ENCODE peak calls at places on chromosomes 13 and 19, in four cellular contexts. One of them, this sample, is unnamed.
A peak's percentile ranks its signal among the peaks of the same experiment; 100 is the strongest.

GRCh38 chr13:44303681-44304432 is 69.8 kb upstream of the SERP2 start:
- DNase-seq in H1: no peak
- DNase-seq in lower lobe of right lung: no peak
- DNase-seq in CD8-positive, alpha-beta T cell: no peak
- DNase-seq in this sample: no peak

GRCh38 chr19:2371656-2372055 is 11.6 kb downstream of the TMPRSS9 start:
- DNase-seq in H1: no peak
- DNase-seq in lower lobe of right lung: no peak
- DNase-seq in CD8-positive, alpha-beta T cell: no peak
- DNase-seq in this sample: no peak

GRCh38 chr13:80100636-80101035 is 240.3 kb downstream of the SPRY2 start:
- DNase-seq in H1: no peak
- DNase-seq in lower lobe of right lung: no peak
- DNase-seq in CD8-positive, alpha-beta T cell: no peak
- DNase-seq in this sample: no peak

GRCh38 chr13:35881360-35881759 is 249.8 kb downstream of the DCLK1 start:
- DNase-seq in H1: no peak
- DNase-seq in lower lobe of right lung: no peak
- DNase-seq in CD8-positive, alpha-beta T cell: no peak
- DNase-seq in this sample: peak; percentile 65

GRCh38 chr19:19098084-19098702 is 34.4 kb downstream of the SLC25A42 start:
- DNase-seq in H1: no peak
- DNase-seq in lower lobe of right lung: no peak
- DNase-seq in CD8-positive, alpha-beta T cell: no peak
- DNase-seq in this sample: no peak

GRCh38 chr19:12802267-12803106 is 618 bp downstream of the THSD8 start:
- DNase-seq in H1: no peak
- DNase-seq in lower lobe of right lung: no peak
- DNase-seq in CD8-positive, alpha-beta T cell: no peak
- DNase-seq in this sample: no peak

GRCh38 chr19:3098515-3099346 is 4.6 kb downstream of the GNA11 start:
- DNase-seq in H1: peak; percentile 44
- DNase-seq in lower lobe of right lung: peak; percentile 74
- DNase-seq in CD8-positive, alpha-beta T cell: no peak
- DNase-seq in this sample: peak; percentile 10

GRCh38 chr13:83377486-83377885 is 504.8 kb downstream of the SLITRK1 start:
- DNase-seq in H1: no peak
- DNase-seq in lower lobe of right lung: no peak
- DNase-seq in CD8-positive, alpha-beta T cell: no peak
- DNase-seq in this sample: no peak

GRCh38 chr19:45607071-45608029 is 5.3 kb upstream of the GPR4 start:
- DNase-seq in H1: peak; percentile 97
- DNase-seq in lower lobe of right lung: peak; percentile 78
- DNase-seq in CD8-positive, alpha-beta T cell: peak; percentile 55
- DNase-seq in this sample: peak; percentile 57

GRCh38 chr19:6736169-6736916 is 1.0 kb downstream of the GPR108 start:
- DNase-seq in H1: peak; percentile 76
- DNase-seq in lower lobe of right lung: peak; percentile 87
- DNase-seq in CD8-positive, alpha-beta T cell: peak; percentile 66
- DNase-seq in this sample: peak; percentile 88

GRCh38 chr19:2546128-2547032 is 70.5 kb downstream of the GADD45B start:
- DNase-seq in H1: peak; percentile 73
- DNase-seq in lower lobe of right lung: peak; percentile 93
- DNase-seq in CD8-positive, alpha-beta T cell: no peak
- DNase-seq in this sample: peak; percentile 39

GRCh38 chr19:2381151-2381822 is 21.2 kb downstream of the TMPRSS9 start:
- DNase-seq in H1: no peak
- DNase-seq in lower lobe of right lung: no peak
- DNase-seq in CD8-positive, alpha-beta T cell: no peak
- DNase-seq in this sample: peak; percentile 47

GRCh38 chr13:47332149-47332548 is 435.3 kb upstream of the HTR2A start:
- DNase-seq in H1: no peak
- DNase-seq in lower lobe of right lung: no peak
- DNase-seq in CD8-positive, alpha-beta T cell: no peak
- DNase-seq in this sample: peak; percentile 51

GRCh38 chr19:48413879-48414623 is 20.6 kb downstream of the GRIN2D start:
- DNase-seq in H1: peak; percentile 70
- DNase-seq in lower lobe of right lung: no peak
- DNase-seq in CD8-positive, alpha-beta T cell: no peak
- DNase-seq in this sample: no peak

GRCh38 chr19:35399948-35400772 is 29.3 kb downstream of the GPR42 start:
- DNase-seq in H1: no peak
- DNase-seq in lower lobe of right lung: no peak
- DNase-seq in CD8-positive, alpha-beta T cell: no peak
- DNase-seq in this sample: no peak

GRCh38 chr19:51690359-51691121 is 2.6 kb upstream of the SPACA6 start:
- DNase-seq in H1: peak; percentile 84
- DNase-seq in lower lobe of right lung: peak; percentile 63
- DNase-seq in CD8-positive, alpha-beta T cell: peak; percentile 37
- DNase-seq in this sample: peak; percentile 83

GRCh38 chr13:94217370-94217769 is 262.1 kb downstream of the DCT start:
- DNase-seq in H1: no peak
- DNase-seq in lower lobe of right lung: no peak
- DNase-seq in CD8-positive, alpha-beta T cell: no peak
- DNase-seq in this sample: peak; percentile 20

GRCh38 chr19:13846533-13847032 is 30.4 kb upstream of the NANOS3 start:
- DNase-seq in H1: peak; percentile 83
- DNase-seq in lower lobe of right lung: peak; percentile 96
- DNase-seq in CD8-positive, alpha-beta T cell: peak; percentile 97
- DNase-seq in this sample: peak; percentile 96

GRCh38 chr13:31328549-31329229 is 128.9 kb downstream of the B3GLCT start:
- DNase-seq in H1: no peak
- DNase-seq in lower lobe of right lung: no peak
- DNase-seq in CD8-positive, alpha-beta T cell: no peak
- DNase-seq in this sample: peak; percentile 43

GRCh38 chr13:58955546-58956385 is 1208.0 kb downstream of the DIAPH3 start:
- DNase-seq in H1: no peak
- DNase-seq in lower lobe of right lung: no peak
- DNase-seq in CD8-positive, alpha-beta T cell: no peak
- DNase-seq in this sample: no peak

GRCh38 chr13:58964048-58964447 is 1199.7 kb downstream of the DIAPH3 start:
- DNase-seq in H1: no peak
- DNase-seq in lower lobe of right lung: no peak
- DNase-seq in CD8-positive, alpha-beta T cell: no peak
- DNase-seq in this sample: no peak

GRCh38 chr13:58963321-58963720 is 1200.4 kb downstream of the DIAPH3 start:
- DNase-seq in H1: no peak
- DNase-seq in lower lobe of right lung: no peak
- DNase-seq in CD8-positive, alpha-beta T cell: no peak
- DNase-seq in this sample: peak; percentile 19

DNA sequence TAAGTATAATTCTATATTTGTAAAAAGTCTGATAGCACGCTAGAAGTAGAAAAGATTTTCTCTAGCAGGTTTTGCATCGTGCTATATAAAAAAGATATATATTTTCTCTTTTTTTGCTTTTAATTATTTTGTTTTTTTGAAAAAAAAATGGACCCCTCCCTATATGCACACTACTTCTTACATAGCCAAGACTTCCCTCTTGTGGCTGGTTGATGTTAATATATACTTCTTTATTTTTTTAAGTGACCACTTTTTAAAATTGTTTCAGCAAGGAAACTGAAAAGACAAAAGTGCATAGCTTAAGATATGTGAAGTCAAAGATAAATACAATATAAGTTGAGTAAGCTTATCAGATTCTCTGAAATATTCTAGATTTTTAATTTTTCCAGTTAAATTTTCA is 1202.8 kb downstream of the DIAPH3 start:
- DNase-seq in H1: no peak
- DNase-seq in lower lobe of right lung: no peak
- DNase-seq in CD8-positive, alpha-beta T cell: no peak
- DNase-seq in this sample: peak; percentile 48
- TF ChIP-seq CTCF in H1: no peak
- TF ChIP-seq CTCF in lower lobe of right lung: peak; percentile 10
- TF ChIP-seq CTCF in CD8-positive, alpha-beta T cell: no peak
- TF ChIP-seq CTCF in this sample: peak; percentile 34

DNA sequence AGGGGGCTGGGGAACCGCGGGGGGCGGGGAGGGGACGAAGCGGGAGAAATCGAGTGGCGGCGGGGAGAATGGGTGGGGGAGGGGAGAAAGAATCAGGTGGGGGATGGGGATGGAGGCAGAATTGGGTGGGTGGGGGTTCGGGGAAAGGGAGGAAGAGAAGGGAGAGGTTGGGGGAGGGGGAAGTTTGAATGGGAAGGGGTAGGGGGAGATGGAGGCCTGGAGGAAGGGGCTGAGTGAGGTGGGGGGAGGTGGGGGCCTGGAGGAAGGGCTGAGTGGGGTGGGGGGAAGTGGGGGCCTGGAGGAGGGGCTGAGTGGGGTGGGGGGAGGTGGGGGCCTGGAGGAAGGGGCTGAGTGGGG is 391 bp upstream of the ADAMTS10 start:
- DNase-seq in H1: no peak
- DNase-seq in lower lobe of right lung: no peak
- DNase-seq in CD8-positive, alpha-beta T cell: no peak
- DNase-seq in this sample: no peak
- H3K4me3 ChIP-seq in H1: no peak overlapping the region
- H3K4me3 ChIP-seq in lower lobe of right lung: peak overlapping the region; percentile 66
- H3K4me3 ChIP-seq in CD8-positive, alpha-beta T cell: peak overlapping the region; percentile 97
- H3K4me3 ChIP-seq in this sample: no peak overlapping the region

GRCh38 chr19:55117063-55117635 is 288 bp downstream of the PPP1R12C start:
- DNase-seq in H1: no peak
- DNase-seq in lower lobe of right lung: no peak
- DNase-seq in CD8-positive, alpha-beta T cell: peak; percentile 22
- DNase-seq in this sample: no peak

GRCh38 chr19:55118401-55118991 is 1.1 kb upstream of the PPP1R12C start:
- DNase-seq in H1: peak; percentile 94
- DNase-seq in lower lobe of right lung: peak; percentile 71
- DNase-seq in CD8-positive, alpha-beta T cell: no peak
- DNase-seq in this sample: peak; percentile 29

GRCh38 chr19:55119053-55119452 is 1.6 kb upstream of the PPP1R12C start:
- DNase-seq in H1: no peak
- DNase-seq in lower lobe of right lung: no peak
- DNase-seq in CD8-positive, alpha-beta T cell: no peak
- DNase-seq in this sample: no peak

GRCh38 chr19:55116232-55117062 is 990 bp downstream of the PPP1R12C start:
- DNase-seq in H1: peak; percentile 59
- DNase-seq in lower lobe of right lung: peak; percentile 76
- DNase-seq in CD8-positive, alpha-beta T cell: peak; percentile 54
- DNase-seq in this sample: peak; percentile 45

GRCh38 chr19:55117636-55118391 is at the start of gene PPP1R12C:
- DNase-seq in H1: peak; percentile 93
- DNase-seq in lower lobe of right lung: peak; percentile 100
- DNase-seq in CD8-positive, alpha-beta T cell: peak; percentile 98
- DNase-seq in this sample: peak; percentile 99
- TF ChIP-seq CTCF in H1: no peak
- TF ChIP-seq CTCF in lower lobe of right lung: no peak
- TF ChIP-seq CTCF in CD8-positive, alpha-beta T cell: no peak
- TF ChIP-seq CTCF in this sample: no peak

GRCh38 chr13:111485491-111486250 is 165.2 kb downstream of the TEX29 start:
- DNase-seq in H1: no peak
- DNase-seq in lower lobe of right lung: no peak
- DNase-seq in CD8-positive, alpha-beta T cell: no peak
- DNase-seq in this sample: no peak
- H3K4me3 ChIP-seq in H1: no peak overlapping the region
- H3K4me3 ChIP-seq in lower lobe of right lung: no peak overlapping the region
- H3K4me3 ChIP-seq in CD8-positive, alpha-beta T cell: no peak overlapping the region
- H3K4me3 ChIP-seq in this sample: no peak overlapping the region

GRCh38 chr13:53778937-53779336 is 750.3 kb downstream of the OLFM4 start:
- DNase-seq in H1: no peak
- DNase-seq in lower lobe of right lung: no peak
- DNase-seq in CD8-positive, alpha-beta T cell: no peak
- DNase-seq in this sample: no peak
- TF ChIP-seq CTCF in H1: peak; percentile 2
- TF ChIP-seq CTCF in lower lobe of right lung: no peak
- TF ChIP-seq CTCF in CD8-positive, alpha-beta T cell: no peak
- TF ChIP-seq CTCF in this sample: no peak

DNA sequence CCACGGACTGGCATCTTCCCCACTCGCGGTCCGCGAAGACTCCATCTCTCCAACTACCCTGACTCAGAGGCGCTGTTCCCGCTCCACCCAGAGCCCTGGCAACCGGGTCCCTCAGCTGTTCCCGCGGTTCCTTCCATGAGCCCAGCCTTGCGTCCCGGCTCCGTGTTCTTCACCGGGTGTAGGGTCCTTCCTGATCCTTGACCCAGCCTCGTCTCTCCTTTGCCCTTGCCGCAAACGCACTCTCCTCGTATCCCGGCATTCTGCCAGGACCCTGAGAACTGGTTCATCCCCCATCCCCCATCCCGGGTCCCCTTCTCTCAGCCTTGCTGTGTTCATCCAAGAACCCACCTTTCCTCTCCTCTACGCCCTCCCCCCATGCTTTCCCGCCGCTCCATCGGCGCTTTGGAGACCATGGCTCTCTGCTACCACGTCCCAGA is 705 bp downstream of the ICAM5 start:
- DNase-seq in H1: peak; percentile 81
- DNase-seq in lower lobe of right lung: no peak
- DNase-seq in CD8-positive, alpha-beta T cell: no peak
- DNase-seq in this sample: no peak
- H3K4me3 ChIP-seq in H1: peak overlapping the region; percentile 55
- H3K4me3 ChIP-seq in lower lobe of right lung: peak overlapping the region; percentile 68
- H3K4me3 ChIP-seq in CD8-positive, alpha-beta T cell: peak overlapping the region; percentile 47
- H3K4me3 ChIP-seq in this sample: no peak overlapping the region

DNA sequence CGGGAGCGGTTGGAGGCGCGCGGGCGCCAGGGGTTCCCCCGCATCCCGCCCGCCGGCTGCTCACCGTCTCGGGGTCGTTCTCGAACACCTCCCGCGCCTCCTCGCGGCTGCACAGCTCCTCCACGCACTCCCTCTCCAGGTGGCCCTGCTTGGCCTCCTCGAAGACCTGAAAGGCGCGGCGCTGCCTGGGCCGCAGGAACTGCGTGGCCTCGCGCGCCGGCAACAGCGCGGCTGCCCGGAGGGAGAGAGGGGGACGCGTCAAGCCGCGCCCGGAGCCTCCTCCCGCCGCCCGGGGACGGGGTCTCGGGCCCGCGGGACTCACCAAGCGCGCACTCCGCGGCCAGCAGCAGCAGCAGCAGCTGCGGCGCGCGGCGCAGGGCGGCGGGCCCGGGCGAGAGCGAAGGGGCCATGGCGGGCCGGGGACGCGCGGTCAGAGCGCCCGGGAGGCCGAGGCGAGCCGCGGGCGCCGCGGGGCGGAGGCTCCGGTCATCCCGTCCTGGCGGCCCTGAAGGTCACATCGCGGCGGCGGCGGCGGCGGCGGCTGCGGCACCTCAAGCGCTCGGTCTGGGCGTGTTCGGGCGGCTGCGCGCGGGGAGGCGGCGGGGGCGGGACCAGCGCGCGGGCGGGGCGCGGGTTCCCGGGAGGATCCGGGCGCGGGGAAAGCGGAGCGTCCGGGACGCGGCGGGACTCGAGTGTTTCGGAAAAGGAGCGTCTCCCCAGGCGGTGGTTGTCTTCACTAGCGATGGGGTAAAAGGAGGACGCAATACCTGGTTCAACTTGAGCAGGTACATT is at the start of gene GAS6:
- DNase-seq in H1: peak; percentile 65
- DNase-seq in lower lobe of right lung: peak; percentile 64
- DNase-seq in CD8-positive, alpha-beta T cell: no peak
- DNase-seq in this sample: peak; percentile 33
- TF ChIP-seq CTCF in H1: no peak
- TF ChIP-seq CTCF in lower lobe of right lung: no peak
- TF ChIP-seq CTCF in CD8-positive, alpha-beta T cell: no peak
- TF ChIP-seq CTCF in this sample: peak; percentile 3

GRCh38 chr19:57815247-57816075 is 748 bp upstream of the ZNF552 start:
- DNase-seq in H1: no peak
- DNase-seq in lower lobe of right lung: no peak
- DNase-seq in CD8-positive, alpha-beta T cell: no peak
- DNase-seq in this sample: no peak
- H3K4me3 ChIP-seq in H1: no peak overlapping the region
- H3K4me3 ChIP-seq in lower lobe of right lung: peak overlapping the region; percentile 88
- H3K4me3 ChIP-seq in CD8-positive, alpha-beta T cell: peak overlapping the region; percentile 91
- H3K4me3 ChIP-seq in this sample: no peak overlapping the region